ENCODE peak calls at places on chromosomes 5 and 9, in eight cellular contexts. Q, F, G, X, P, R, B and Z are unnamed samples.

GRCh38 chr9:71916834-71917534 is 5.5 kb downstream of the C9orf85 start:
- DNase-seq in R (no peak), Q (no peak), P (no peak), G (no peak), X (no peak), F (no peak), B (no peak), Z (no peak)

GRCh38 chr9:127652733-127653132 is 40.7 kb downstream of the STXBP1 start:
- DNase-seq in R (no peak), Q (no peak), X (no peak), B (no peak), G (no peak), F (no peak), P (no peak), Z (no peak)

GRCh38 chr9:104831681-104832080 is 67.8 kb downstream of the NIPSNAP3B start:
- DNase-seq in G (no peak), R (peak), P (no peak), B (no peak), X (no peak), Q (no peak), F (no peak), Z (peak)

GRCh38 chr9:114860187-114860586 is 54.3 kb upstream of the TNFSF15 start:
- DNase-seq in Q (no peak), P (no peak), F (no peak), R (no peak), G (no peak), B (no peak), X (no peak), Z (no peak)

GRCh38 chr9:89463986-89464901 is 33.7 kb downstream of the SEMA4D start:
- DNase-seq in Q (no peak), F (no peak), X (no peak), B (no peak), P (peak), G (no peak), R (no peak), Z (no peak)

GRCh38 chr9:2729003-2729402 is 11.7 kb downstream of the KCNV2 start:
- DNase-seq in P (no peak), G (no peak), R (peak), B (no peak), Q (no peak), F (no peak), X (no peak), Z (peak)

GRCh38 chr5:102815560-102816324 is 60.6 kb downstream of the PAM start:
- DNase-seq in R (no peak), F (no peak), G (peak), B (no peak), Q (no peak), P (no peak), X (no peak), Z (no peak)

GRCh38 chr9:125447202-125447802 is 185.7 kb downstream of the GAPVD1 start:
- DNase-seq in R (no peak), X (no peak), F (no peak), P (no peak), B (no peak), Q (no peak), G (no peak), Z (no peak)

GRCh38 chr5:71481441-71481840 is 26.0 kb downstream of the BDP1 start:
- DNase-seq in X (no peak), G (no peak), F (no peak), R (no peak), B (no peak), P (no peak), Q (no peak), Z (peak)

GRCh38 chr9:115262477-115262876 is 144.5 kb upstream of the TNC start:
- DNase-seq in F (no peak), R (peak), X (peak), B (no peak), P (no peak), Q (peak), G (peak), Z (peak)

GRCh38 chr5:100860407-100860806 is 42.7 kb downstream of the ST8SIA4 start:
- DNase-seq in Q (no peak), B (no peak), R (no peak), X (no peak), F (no peak), G (no peak), P (no peak), Z (no peak)

GRCh38 chr9:77575785-77576184 is 72.3 kb downstream of the GNA14 start:
- DNase-seq in G (no peak), P (peak), Q (no peak), R (no peak), B (no peak), X (no peak), F (no peak), Z (peak)

GRCh38 chr9:2255128-2255527 is 240.0 kb downstream of the SMARCA2 start:
- DNase-seq in B (no peak), P (no peak), Q (no peak), R (no peak), F (no peak), X (no peak), G (peak), Z (no peak)

GRCh38 chr5:102223542-102224444 is 72.3 kb downstream of the SLCO4C1 start:
- DNase-seq in Q (peak), F (no peak), B (no peak), P (peak), X (no peak), R (no peak), G (peak), Z (peak)